ENCODE peak calls at places on chromosomes 6 and 20, in eight cellular contexts. I is Peyer's patch, M is Caco-2, E is tibial nerve, C is left ventricle myocardium inferior, O is colonic mucosa, S is fibroblast of the aortic adventitia, P is ovary. L is an unnamed sample.

GRCh38 chr6:7137335-7138106 is 29.8 kb downstream of the RREB1 start:
- DNase-seq in C (peak; percentile 59), P (peak; percentile 51), M (no peak), S (peak; percentile 54), E (no peak), I (peak; percentile 78), O (peak; percentile 69), L (no peak)

GRCh38 chr20:9054176-9054575 is 14.7 kb upstream of the PLCB4 start:
- DNase-seq in P (no peak), M (no peak), E (no peak), S (peak; percentile 43), C (no peak), O (no peak), I (no peak), L (no peak)

GRCh38 chr20:34724172-34724571 is 20.0 kb downstream of the TP53INP2 start:
- DNase-seq in M (no peak), P (no peak), O (no peak), S (no peak), E (no peak), C (no peak), I (no peak), L (no peak)

GRCh38 chr20:63167026-63167917 is 48.7 kb downstream of the YTHDF1 start:
- DNase-seq in M (peak; percentile 64), C (no peak), E (no peak), I (no peak), P (no peak), O (no peak), S (no peak), L (no peak)

GRCh38 chr6:148325316-148326068 is 17.1 kb upstream of the SASH1 start:
- DNase-seq in E (no peak), P (no peak), C (no peak), M (no peak), S (no peak), O (no peak), I (no peak), L (no peak)

GRCh38 chr6:111406200-111406711 is 76.8 kb downstream of the REV3L start:
- DNase-seq in S (no peak), M (no peak), C (no peak), O (no peak), E (no peak), P (no peak), I (no peak), L (no peak)

GRCh38 chr20:62625921-62626547 is 16.3 kb upstream of the SLCO4A1 start:
- DNase-seq in C (no peak), M (no peak), O (no peak), I (no peak), P (peak; percentile 18), E (no peak), S (no peak), L (no peak)

GRCh38 chr20:14619411-14619810 is 282.0 kb upstream of the FLRT3 start:
- DNase-seq in I (no peak), P (no peak), C (no peak), O (no peak), S (no peak), E (no peak), M (no peak), L (no peak)

GRCh38 chr6:151661928-151662327 is 145.6 kb upstream of the ESR1 start:
- DNase-seq in C (no peak), O (no peak), P (no peak), M (no peak), E (no peak), S (no peak), I (no peak), L (no peak)

GRCh38 chr6:170295519-170296422 is 4.9 kb upstream of the DLL1 start:
- DNase-seq in M (no peak), I (peak; percentile 74), O (no peak), C (no peak), P (peak; percentile 16), E (no peak), S (no peak), L (no peak)

GRCh38 chr20:13119583-13119982 is 101.5 kb upstream of the ISM1 start:
- DNase-seq in S (peak; percentile 74), E (no peak), P (no peak), C (no peak), O (peak; percentile 47), M (peak; percentile 52), I (peak; percentile 51), L (peak; percentile 44)

DNA sequence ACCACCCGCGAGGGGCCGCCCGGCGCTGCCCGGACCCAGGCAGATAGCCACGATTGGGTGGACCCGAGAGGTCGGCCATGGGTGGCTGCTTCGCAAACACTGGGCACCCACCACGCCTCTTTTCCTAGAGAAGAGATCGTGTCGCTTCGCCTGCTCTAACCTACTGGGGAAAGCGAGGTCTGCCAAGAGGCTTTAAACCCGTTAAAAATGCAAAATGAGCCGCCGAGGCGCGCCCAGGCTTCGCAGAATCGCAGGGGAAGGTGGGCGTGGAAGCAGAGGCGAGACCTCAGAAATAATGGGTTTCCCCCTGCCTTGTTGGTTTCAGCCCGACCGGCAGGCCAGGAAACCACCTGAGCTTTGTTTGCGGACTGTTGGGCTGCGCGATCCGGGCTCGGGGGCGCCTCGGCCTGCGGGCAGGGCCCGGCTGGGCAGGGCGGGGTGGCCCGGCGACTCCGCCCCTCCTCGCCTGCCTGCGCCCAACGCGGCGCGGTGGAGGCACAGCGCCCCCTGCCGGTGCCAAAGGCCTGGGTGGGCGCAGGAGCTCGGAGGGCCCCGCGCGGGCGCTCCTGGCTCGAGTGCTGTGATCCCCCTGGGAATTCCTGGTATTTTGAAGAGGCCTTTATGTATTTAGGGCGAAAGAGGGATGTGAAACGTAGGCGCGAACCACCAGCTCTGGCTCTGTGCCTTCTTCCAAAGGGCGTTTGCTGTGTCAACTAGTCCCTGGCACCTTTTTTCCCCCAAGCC is 1.6 kb downstream of the MARCKS start:
- DNase-seq in I (peak; percentile 94), O (peak; percentile 93), C (peak; percentile 86), P (peak; percentile 95), E (peak; percentile 74), M (peak; percentile 95), S (peak; percentile 93), L (peak; percentile 99)
- TF ChIP-seq CTCF in I (peak; percentile 99), O (peak; percentile 96), C (peak; percentile 98), P (peak; percentile 99), E (peak; percentile 100), M (peak; percentile 82), S (peak; percentile 73), L (peak; percentile 88)

DNA sequence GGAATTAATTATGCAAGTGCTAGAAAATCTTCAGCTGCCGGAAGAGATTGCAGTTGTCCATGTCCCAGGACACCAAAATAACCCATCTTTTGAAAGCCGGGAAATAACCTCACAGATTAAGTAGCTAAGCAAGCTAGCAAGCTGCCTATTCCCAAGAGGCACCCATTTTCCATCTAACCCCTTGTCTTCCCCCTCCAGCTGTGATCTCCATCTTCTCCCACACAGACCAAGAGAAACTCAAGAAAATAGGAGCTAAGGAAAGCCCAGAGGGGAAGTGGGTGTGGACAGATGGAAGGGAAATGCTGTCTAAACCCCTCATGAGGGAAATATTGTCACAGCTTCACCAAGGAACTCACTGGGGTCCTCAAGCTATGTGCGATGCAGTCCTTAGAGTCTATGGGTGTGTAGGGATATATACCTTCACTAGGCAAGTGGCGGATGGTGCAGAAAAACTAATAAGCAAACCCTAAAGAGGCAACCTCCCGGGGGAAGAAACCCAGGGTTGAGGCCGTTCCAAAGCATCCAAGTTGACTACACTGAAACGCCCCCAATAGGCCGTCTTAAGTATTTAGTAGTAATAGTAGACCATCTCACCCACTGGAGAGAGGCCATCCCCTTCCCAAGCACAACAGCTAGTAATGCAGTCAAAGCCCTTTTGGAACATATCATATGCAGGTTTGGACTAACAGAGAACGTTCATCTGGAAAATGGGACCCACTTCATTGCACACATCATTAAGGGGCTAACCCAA is 64.2 kb upstream of the PRSS16 start:
- DNase-seq in O (no peak), P (no peak), I (no peak), S (no peak), M (no peak), E (no peak), C (no peak), L (no peak)
- TF ChIP-seq CTCF in O (no peak), P (no peak), I (no peak), S (no peak), M (no peak), E (no peak), C (no peak), L (no peak)

GRCh38 chr6:93418113-93418447 is 1.3 kb downstream of the EPHA7 start:
- DNase-seq in P (no peak), C (no peak), E (no peak), M (no peak), I (no peak), S (no peak), O (no peak), L (no peak)

GRCh38 chr6:93420163-93420806 is 926 bp upstream of the EPHA7 start:
- DNase-seq in I (no peak), O (no peak), C (no peak), S (no peak), P (no peak), E (no peak), M (no peak), L (no peak)

GRCh38 chr6:93419304-93420162 is at the start of gene EPHA7:
- DNase-seq in P (peak; percentile 96), E (peak; percentile 88), C (peak; percentile 92), M (peak; percentile 87), O (peak; percentile 90), S (peak; percentile 77), I (peak; percentile 86), L (peak; percentile 94)

GRCh38 chr6:93417421-93417996 is 1.9 kb downstream of the EPHA7 start:
- DNase-seq in M (no peak), E (no peak), O (no peak), P (peak; percentile 16), I (no peak), S (peak; percentile 19), C (no peak), L (no peak)

DNA sequence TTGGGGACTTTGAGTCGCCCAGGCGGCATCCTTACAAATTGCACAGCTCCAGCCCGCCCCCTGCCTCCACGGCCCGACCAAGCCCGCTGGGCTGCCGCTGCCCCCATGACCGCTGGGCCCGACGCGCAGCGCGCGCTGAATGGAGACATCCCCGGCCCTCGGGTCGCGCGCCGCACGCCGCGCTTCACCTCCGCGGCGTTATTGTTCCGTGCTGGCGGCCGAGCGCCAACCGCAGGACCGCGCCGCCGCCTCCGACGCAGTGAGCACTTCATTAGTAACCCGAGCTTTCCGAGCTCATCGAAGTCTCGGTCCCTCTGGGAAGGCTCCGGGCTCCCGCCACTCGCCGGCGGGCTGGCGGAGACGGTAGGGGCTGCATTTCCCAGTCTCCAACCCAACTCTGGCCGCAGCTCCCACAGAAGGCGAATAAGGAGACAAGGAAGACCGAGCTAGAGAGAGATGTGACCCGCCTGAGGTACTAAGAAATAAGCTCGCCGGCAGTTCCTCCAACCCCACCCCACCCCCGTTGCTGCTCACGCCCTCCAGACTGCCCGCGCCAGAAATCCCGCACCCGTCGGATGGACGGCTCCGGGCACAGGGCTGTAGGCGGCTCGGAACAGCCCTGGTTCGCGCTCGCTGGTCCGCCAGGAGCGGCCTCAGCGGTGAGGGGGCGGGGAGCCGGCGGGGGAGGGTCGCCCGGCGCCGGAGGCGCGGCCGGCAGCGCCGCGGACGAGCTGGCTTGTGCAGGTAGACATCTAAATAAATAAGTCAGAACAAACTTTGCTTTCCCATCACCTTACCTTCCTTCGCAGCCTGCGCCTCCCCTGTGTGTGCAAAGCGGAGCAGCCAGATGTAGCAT is 683 bp downstream of the EPHA7 start:
- DNase-seq in P (peak; percentile 39), M (no peak), E (no peak), C (peak; percentile 20), O (peak; percentile 21), S (no peak), I (peak; percentile 45), L (peak; percentile 67)
- TF ChIP-seq CTCF in P (no peak), M (no peak), E (no peak), C (no peak), O (no peak), S (no peak), I (no peak), L (no peak)

GRCh38 chr6:136226027-136226673 is 24.0 kb downstream of the MTFR2 start:
- DNase-seq in P (peak; percentile 63), C (peak; percentile 27), M (no peak), O (peak; percentile 56), S (peak; percentile 81), E (peak; percentile 38), I (peak; percentile 78), L (no peak)
- TF ChIP-seq CTCF in P (peak; percentile 100), C (peak; percentile 100), M (peak; percentile 99), O (peak; percentile 100), S (peak; percentile 100), E (peak; percentile 96), I (peak; percentile 99), L (peak; percentile 99)